ENCODE peak calls at places on chromosomes 2 and 18, in eight cellular contexts. V, O, I, W, Z, J, X and R are unnamed samples.

GRCh38 chr2:219638948-219639341 is 11.5 kb downstream of the SLC4A3 start:
- DNase-seq in Z (no peak), W (no peak), O (no peak), I (no peak), V (no peak), J (no peak), X (no peak), R (no peak)

GRCh38 chr18:3688682-3689081 is 238.7 kb downstream of the TGIF1 start:
- DNase-seq in J (no peak), V (no peak), X (peak), I (no peak), W (no peak), O (peak), Z (no peak), R (no peak)

GRCh38 chr2:160014227-160014626 is 48.2 kb downstream of the PLA2R1 start:
- DNase-seq in J (no peak), X (no peak), O (no peak), V (no peak), Z (no peak), W (no peak), I (no peak), R (no peak)

GRCh38 chr2:237154050-237154638 is 68.5 kb downstream of the COPS8 start:
- DNase-seq in J (no peak), Z (no peak), I (peak), W (peak), O (peak), X (peak), V (no peak), R (peak)

GRCh38 chr2:160351978-160352377 is 141.6 kb downstream of the RBMS1 start:
- DNase-seq in X (peak), O (no peak), J (no peak), Z (no peak), V (no peak), W (no peak), I (no peak), R (no peak)

GRCh38 chr2:235802542-235802941 is 308.7 kb downstream of the AGAP1 start:
- DNase-seq in X (no peak), O (no peak), W (no peak), I (no peak), V (no peak), J (no peak), Z (no peak), R (no peak)

GRCh38 chr2:15074751-15075700 is 442.5 kb downstream of the LRATD1 start:
- DNase-seq in Z (no peak), J (no peak), W (no peak), V (no peak), O (no peak), I (no peak), X (no peak), R (no peak)

GRCh38 chr2:128028668-128029054 is 802 bp upstream of the SAP130 start:
- DNase-seq in J (no peak), X (no peak), V (no peak), O (no peak), Z (no peak), W (no peak), I (no peak), R (peak)

GRCh38 chr2:215530191-215530968 is 94.5 kb upstream of the FN1 start:
- DNase-seq in I (no peak), X (peak), J (no peak), V (no peak), O (no peak), W (no peak), Z (no peak), R (no peak)